ENCODE peak calls at places on chromosomes 3 and 15, in five cellular contexts. One of them, this sample, is unnamed.

GRCh38 chr3:31495971-31496370 is 36.8 kb upstream of the STT3B start:
- DNase-seq in RWPE1: no peak
- DNase-seq in tibial artery: no peak
- DNase-seq in AG04450: no peak
- DNase-seq in coronary artery: no peak
- DNase-seq in this sample: no peak

GRCh38 chr3:76669305-76669704 is 370.6 kb upstream of the ROBO2 start:
- DNase-seq in RWPE1: no peak
- DNase-seq in tibial artery: no peak
- DNase-seq in AG04450: no peak
- DNase-seq in coronary artery: no peak
- DNase-seq in this sample: no peak

GRCh38 chr3:36960502-36960901 is 15.6 kb upstream of the TRANK1 start:
- DNase-seq in RWPE1: no peak
- DNase-seq in tibial artery: no peak
- DNase-seq in AG04450: no peak
- DNase-seq in coronary artery: no peak
- DNase-seq in this sample: no peak

GRCh38 chr3:100662113-100662823 is 47.0 kb upstream of the TFG start:
- DNase-seq in RWPE1: peak
- DNase-seq in tibial artery: no peak
- DNase-seq in AG04450: no peak
- DNase-seq in coronary artery: no peak
- DNase-seq in this sample: no peak

GRCh38 chr15:69893863-69894262 is 203.9 kb downstream of the TLE3 start:
- DNase-seq in RWPE1: no peak
- DNase-seq in tibial artery: peak
- DNase-seq in AG04450: no peak
- DNase-seq in coronary artery: no peak
- DNase-seq in this sample: no peak

GRCh38 chr15:65476942-65477341 is 40.5 kb downstream of the DPP8 start:
- DNase-seq in RWPE1: no peak
- DNase-seq in tibial artery: no peak
- DNase-seq in AG04450: peak
- DNase-seq in coronary artery: no peak
- DNase-seq in this sample: no peak

GRCh38 chr3:45665101-45665572 is 24.1 kb upstream of the SACM1L start:
- DNase-seq in RWPE1: no peak
- DNase-seq in tibial artery: no peak
- DNase-seq in AG04450: no peak
- DNase-seq in coronary artery: no peak
- DNase-seq in this sample: peak

GRCh38 chr3:77506384-77506783 is 466.5 kb downstream of the ROBO2 start:
- DNase-seq in RWPE1: no peak
- DNase-seq in tibial artery: no peak
- DNase-seq in AG04450: no peak
- DNase-seq in coronary artery: no peak
- DNase-seq in this sample: no peak

GRCh38 chr3:28935141-28935540 is 345.7 kb upstream of the RBMS3 start:
- DNase-seq in RWPE1: no peak
- DNase-seq in tibial artery: no peak
- DNase-seq in AG04450: no peak
- DNase-seq in coronary artery: no peak
- DNase-seq in this sample: no peak

GRCh38 chr3:78201066-78201465 is 1161.2 kb downstream of the ROBO2 start:
- DNase-seq in RWPE1: no peak
- DNase-seq in tibial artery: no peak
- DNase-seq in AG04450: no peak
- DNase-seq in coronary artery: no peak
- DNase-seq in this sample: no peak

GRCh38 chr3:143445118-143445517 is 325.5 kb downstream of the CHST2 start:
- DNase-seq in RWPE1: peak
- DNase-seq in tibial artery: no peak
- DNase-seq in AG04450: no peak
- DNase-seq in coronary artery: no peak
- DNase-seq in this sample: no peak

GRCh38 chr3:13219077-13219901 is 146.1 kb upstream of the IQSEC1 start:
- DNase-seq in RWPE1: no peak
- DNase-seq in tibial artery: no peak
- DNase-seq in AG04450: no peak
- DNase-seq in coronary artery: no peak
- DNase-seq in this sample: no peak

GRCh38 chr3:106206165-106206564 is 337.4 kb upstream of the CBLB start:
- DNase-seq in RWPE1: no peak
- DNase-seq in tibial artery: no peak
- DNase-seq in AG04450: no peak
- DNase-seq in coronary artery: no peak
- DNase-seq in this sample: no peak

GRCh38 chr3:106208266-106208665 is 339.5 kb upstream of the CBLB start:
- DNase-seq in RWPE1: no peak
- DNase-seq in tibial artery: no peak
- DNase-seq in AG04450: no peak
- DNase-seq in coronary artery: no peak
- DNase-seq in this sample: no peak

GRCh38 chr3:106204160-106204868 is 335.5 kb upstream of the CBLB start:
- DNase-seq in RWPE1: no peak
- DNase-seq in tibial artery: no peak
- DNase-seq in AG04450: no peak
- DNase-seq in coronary artery: no peak
- DNase-seq in this sample: no peak

GRCh38 chr3:106208979-106209378 is 340.2 kb upstream of the CBLB start:
- DNase-seq in RWPE1: no peak
- DNase-seq in tibial artery: no peak
- DNase-seq in AG04450: no peak
- DNase-seq in coronary artery: no peak
- DNase-seq in this sample: no peak

GRCh38 chr3:106206613-106207012 is 337.8 kb upstream of the CBLB start:
- DNase-seq in RWPE1: no peak
- DNase-seq in tibial artery: no peak
- DNase-seq in AG04450: no peak
- DNase-seq in coronary artery: no peak
- DNase-seq in this sample: no peak
- H3K27ac ChIP-seq in RWPE1: no peak
- H3K27ac ChIP-seq in tibial artery: no peak
- H3K27ac ChIP-seq in AG04450: no peak
- H3K27ac ChIP-seq in coronary artery: no peak
- H3K27ac ChIP-seq in this sample: no peak

GRCh38 chr3:152204218-152204617 is 64.5 kb upstream of the MBNL1 start:
- DNase-seq in RWPE1: no peak
- DNase-seq in tibial artery: no peak
- DNase-seq in AG04450: no peak
- DNase-seq in coronary artery: no peak
- DNase-seq in this sample: no peak
- H3K27ac ChIP-seq in RWPE1: no peak
- H3K27ac ChIP-seq in tibial artery: peak
- H3K27ac ChIP-seq in AG04450: no peak
- H3K27ac ChIP-seq in coronary artery: peak
- H3K27ac ChIP-seq in this sample: peak

DNA sequence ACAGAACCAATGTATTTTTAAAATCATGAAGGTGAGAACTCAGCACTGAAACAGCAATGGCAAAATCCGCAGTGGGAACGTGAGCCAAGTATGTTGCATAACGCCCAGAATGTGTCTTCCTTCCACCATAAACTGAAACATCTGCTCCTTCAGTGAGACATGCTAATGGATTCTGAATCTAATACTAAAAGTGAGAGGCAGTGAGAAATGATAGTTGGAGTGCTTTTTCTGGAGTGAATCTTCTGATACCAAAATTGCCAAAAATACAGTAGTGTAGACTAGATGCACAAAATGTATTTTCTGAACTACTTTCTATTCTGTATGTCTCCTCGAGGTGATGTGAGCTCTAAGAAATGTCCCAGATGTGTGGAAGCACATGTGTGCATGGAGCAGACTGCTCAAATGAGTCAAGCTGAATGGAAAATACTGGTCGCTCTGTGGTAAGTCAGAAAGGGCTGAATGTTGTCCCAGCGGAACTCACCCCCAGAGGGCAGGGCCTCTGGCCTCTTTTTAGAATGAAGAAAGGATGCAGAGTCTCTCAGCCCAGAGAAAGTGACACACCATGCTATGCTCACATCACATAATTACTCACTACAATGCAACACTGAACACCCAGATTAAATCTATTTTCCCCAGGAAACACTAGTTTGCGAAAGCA is 73.0 kb downstream of the ATP10A start:
- DNase-seq in RWPE1: no peak
- DNase-seq in tibial artery: peak
- DNase-seq in AG04450: peak
- DNase-seq in coronary artery: peak
- DNase-seq in this sample: no peak
- H3K27ac ChIP-seq in RWPE1: peak
- H3K27ac ChIP-seq in tibial artery: peak
- H3K27ac ChIP-seq in AG04450: peak
- H3K27ac ChIP-seq in coronary artery: peak
- H3K27ac ChIP-seq in this sample: no peak

DNA sequence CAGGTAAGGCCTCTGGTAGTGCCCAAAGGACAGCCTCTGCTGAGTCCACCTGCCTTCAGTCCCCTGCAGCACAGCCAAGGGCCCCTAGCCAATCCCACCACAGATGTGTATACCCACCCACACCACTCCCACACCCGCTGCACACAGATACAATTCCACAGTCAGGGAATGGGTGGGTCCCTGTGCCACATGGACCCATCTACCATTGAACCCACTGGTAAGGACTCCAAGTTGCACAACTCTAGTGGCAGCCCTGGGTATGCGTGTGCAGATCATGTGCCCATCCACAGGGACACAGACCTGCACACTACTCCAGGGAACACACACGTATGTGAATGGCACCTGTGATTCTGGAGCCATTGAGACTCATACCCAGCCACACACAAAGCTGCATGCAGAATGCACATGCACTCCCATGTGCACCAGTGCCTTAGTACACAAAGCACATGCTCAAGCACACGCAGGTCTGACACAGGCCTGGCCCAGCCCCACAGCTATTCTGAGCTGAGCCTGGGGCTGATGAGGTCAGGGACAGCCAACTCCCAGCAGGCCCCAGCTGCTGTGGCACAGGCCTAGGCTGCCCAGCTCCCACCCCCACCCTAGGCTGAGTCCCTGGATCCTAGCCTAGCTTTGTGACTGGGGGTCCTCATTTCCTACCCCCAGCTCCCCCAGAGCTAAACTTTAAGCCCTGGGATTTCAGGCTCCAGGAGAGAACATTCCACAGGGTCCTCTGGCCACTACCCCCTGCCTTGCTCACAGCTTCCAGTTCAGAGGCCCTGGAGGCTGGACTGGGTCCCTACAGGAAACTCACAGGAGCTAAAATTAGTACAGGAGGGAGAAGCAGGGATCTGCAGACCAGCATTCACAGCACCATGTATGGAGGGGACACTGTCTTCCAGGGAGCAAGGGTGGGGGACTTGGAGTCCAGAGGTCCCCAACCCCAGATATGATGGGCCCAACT is 2.8 kb upstream of the ALS2CL start:
- DNase-seq in RWPE1: no peak
- DNase-seq in tibial artery: peak
- DNase-seq in AG04450: no peak
- DNase-seq in coronary artery: peak
- DNase-seq in this sample: no peak
- H3K27ac ChIP-seq in RWPE1: peak
- H3K27ac ChIP-seq in tibial artery: peak
- H3K27ac ChIP-seq in AG04450: no peak
- H3K27ac ChIP-seq in coronary artery: peak
- H3K27ac ChIP-seq in this sample: peak

GRCh38 chr3:190618349-190619030 is 104.6 kb downstream of the IL1RAP start:
- DNase-seq in RWPE1: no peak
- DNase-seq in tibial artery: no peak
- DNase-seq in AG04450: no peak
- DNase-seq in coronary artery: no peak
- DNase-seq in this sample: no peak
- H3K27ac ChIP-seq in RWPE1: no peak
- H3K27ac ChIP-seq in tibial artery: no peak
- H3K27ac ChIP-seq in AG04450: no peak
- H3K27ac ChIP-seq in coronary artery: no peak
- H3K27ac ChIP-seq in this sample: no peak

DNA sequence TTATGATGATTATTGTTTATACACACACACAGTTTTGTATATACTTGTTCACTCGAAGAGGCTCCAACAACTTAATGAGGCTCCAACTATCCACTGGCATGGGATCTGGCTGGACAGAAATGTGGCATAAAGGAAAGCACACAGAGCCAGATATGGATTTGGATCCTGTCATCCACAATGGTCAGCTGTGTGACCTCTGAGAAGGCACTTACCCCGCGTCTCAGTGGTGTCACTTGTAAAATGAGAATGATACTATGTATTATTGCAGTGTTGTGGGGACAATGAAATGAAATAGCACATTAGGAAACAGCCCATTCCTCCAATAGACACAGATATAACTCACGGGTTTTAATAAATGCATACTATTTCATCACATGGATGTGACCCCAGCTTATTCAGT is 42.2 kb downstream of the PDZRN3 start:
- DNase-seq in RWPE1: no peak
- DNase-seq in tibial artery: no peak
- DNase-seq in AG04450: no peak
- DNase-seq in coronary artery: no peak
- DNase-seq in this sample: no peak
- H3K27ac ChIP-seq in RWPE1: no peak
- H3K27ac ChIP-seq in tibial artery: no peak
- H3K27ac ChIP-seq in AG04450: no peak
- H3K27ac ChIP-seq in coronary artery: no peak
- H3K27ac ChIP-seq in this sample: no peak

GRCh38 chr3:43390255-43390588 is 103.9 kb downstream of the SNRK start:
- DNase-seq in RWPE1: no peak
- DNase-seq in tibial artery: no peak
- DNase-seq in AG04450: no peak
- DNase-seq in coronary artery: no peak
- DNase-seq in this sample: no peak
- H3K27ac ChIP-seq in RWPE1: peak
- H3K27ac ChIP-seq in tibial artery: no peak
- H3K27ac ChIP-seq in AG04450: no peak
- H3K27ac ChIP-seq in coronary artery: no peak
- H3K27ac ChIP-seq in this sample: peak

GRCh38 chr3:14418670-14419250 is 16.4 kb downstream of the SLC6A6 start:
- DNase-seq in RWPE1: no peak
- DNase-seq in tibial artery: no peak
- DNase-seq in AG04450: no peak
- DNase-seq in coronary artery: no peak
- DNase-seq in this sample: no peak
- H3K27ac ChIP-seq in RWPE1: peak
- H3K27ac ChIP-seq in tibial artery: no peak
- H3K27ac ChIP-seq in AG04450: no peak
- H3K27ac ChIP-seq in coronary artery: no peak
- H3K27ac ChIP-seq in this sample: no peak

GRCh38 chr3:46749129-46749528 is 31.5 kb upstream of the PRSS50 start:
- DNase-seq in RWPE1: no peak
- DNase-seq in tibial artery: no peak
- DNase-seq in AG04450: no peak
- DNase-seq in coronary artery: no peak
- DNase-seq in this sample: no peak

GRCh38 chr3:46746711-46747110 is 29.0 kb upstream of the PRSS50 start:
- DNase-seq in RWPE1: no peak
- DNase-seq in tibial artery: no peak
- DNase-seq in AG04450: no peak
- DNase-seq in coronary artery: no peak
- DNase-seq in this sample: no peak

GRCh38 chr3:46750555-46751038 is 32.9 kb upstream of the PRSS50 start:
- DNase-seq in RWPE1: no peak
- DNase-seq in tibial artery: no peak
- DNase-seq in AG04450: no peak
- DNase-seq in coronary artery: no peak
- DNase-seq in this sample: no peak

GRCh38 chr3:46742992-46743391 is 25.3 kb upstream of the PRSS50 start:
- DNase-seq in RWPE1: no peak
- DNase-seq in tibial artery: no peak
- DNase-seq in AG04450: no peak
- DNase-seq in coronary artery: no peak
- DNase-seq in this sample: no peak

GRCh38 chr3:46748160-46748559 is 30.5 kb upstream of the PRSS50 start:
- DNase-seq in RWPE1: no peak
- DNase-seq in tibial artery: no peak
- DNase-seq in AG04450: no peak
- DNase-seq in coronary artery: no peak
- DNase-seq in this sample: no peak
- H3K27ac ChIP-seq in RWPE1: no peak
- H3K27ac ChIP-seq in tibial artery: no peak
- H3K27ac ChIP-seq in AG04450: no peak
- H3K27ac ChIP-seq in coronary artery: no peak
- H3K27ac ChIP-seq in this sample: no peak